ENCODE peak calls at places on chromosome 1, in seven cellular contexts. Y, F, D, V, I, J and S are unnamed samples.

GRCh38 chr1:158180741-158181576 is at the start of gene CD1D:
- DNase-seq in Y (no peak), F (no peak), D (peak), V (no peak), I (no peak), J (no peak), S (no peak)

GRCh38 chr1:26854953-26855352 is 8.0 kb upstream of the SFN start:
- DNase-seq in Y (no peak), F (no peak), D (no peak), V (no peak), I (no peak), J (no peak), S (no peak)

GRCh38 chr1:230728710-230729392 is 14.9 kb upstream of the AGT start:
- DNase-seq in Y (peak), F (no peak), D (peak), V (no peak), I (no peak), J (no peak), S (no peak)

GRCh38 chr1:7401814-7402547 is 369.1 kb upstream of the VAMP3 start:
- DNase-seq in Y (peak), F (peak), D (peak), V (peak), I (peak), J (no peak), S (peak)

GRCh38 chr1:240094043-240094722 is 2.5 kb downstream of the FMN2 start:
- DNase-seq in Y (no peak), F (no peak), D (no peak), V (no peak), I (peak), J (no peak), S (no peak)

GRCh38 chr1:201696217-201696761 is 132.7 kb upstream of the IPO9 start:
- DNase-seq in Y (no peak), F (no peak), D (no peak), V (no peak), I (peak), J (no peak), S (peak)

GRCh38 chr1:236030572-236030971 is 34.3 kb downstream of the NID1 start:
- DNase-seq in Y (no peak), F (no peak), D (no peak), V (no peak), I (no peak), J (no peak), S (no peak)

GRCh38 chr1:117809764-117810163 is 119.7 kb downstream of the GDAP2 start:
- DNase-seq in Y (no peak), F (no peak), D (no peak), V (no peak), I (no peak), J (no peak), S (no peak)

GRCh38 chr1:18963968-18964367 is 7.5 kb upstream of the IFFO2 start:
- DNase-seq in Y (no peak), F (no peak), D (no peak), V (no peak), I (no peak), J (no peak), S (no peak)

GRCh38 chr1:36446261-36446660 is 4.0 kb downstream of the OSCP1 start:
- DNase-seq in Y (peak), F (no peak), D (peak), V (no peak), I (peak), J (no peak), S (no peak)

GRCh38 chr1:210646258-210646616 is 317.5 kb downstream of the HHAT start:
- DNase-seq in Y (no peak), F (no peak), D (no peak), V (no peak), I (no peak), J (no peak), S (no peak)

GRCh38 chr1:150365945-150366344 is 2.0 kb downstream of the RPRD2 start:
- DNase-seq in Y (no peak), F (no peak), D (no peak), V (no peak), I (peak), J (no peak), S (no peak)

GRCh38 chr1:208599063-208599462 is 354.9 kb upstream of the PLXNA2 start:
- DNase-seq in Y (no peak), F (no peak), D (no peak), V (no peak), I (no peak), J (no peak), S (no peak)

GRCh38 chr1:8394456-8395321 is 76.8 kb downstream of the SLC45A1 start:
- DNase-seq in Y (no peak), F (no peak), D (no peak), V (no peak), I (no peak), J (no peak), S (peak)

GRCh38 chr1:103416681-103417318 is 108.7 kb upstream of the RNPC3 start:
- DNase-seq in Y (no peak), F (no peak), D (peak), V (no peak), I (no peak), J (no peak), S (no peak)

GRCh38 chr1:88736633-88737248 is 52.7 kb downstream of the PKN2 start:
- DNase-seq in Y (peak), F (peak), D (peak), V (peak), I (no peak), J (no peak), S (no peak)

GRCh38 chr1:229514578-229515275 is 6.6 kb upstream of the NUP133 start:
- DNase-seq in Y (peak), F (peak), D (peak), V (peak), I (peak), J (no peak), S (peak)

GRCh38 chr1:240242601-240243144 is 151.0 kb downstream of the FMN2 start:
- DNase-seq in Y (no peak), F (no peak), D (no peak), V (no peak), I (peak), J (no peak), S (no peak)

GRCh38 chr1:184567648-184568047 is 180.8 kb downstream of the C1orf21 start:
- DNase-seq in Y (no peak), F (no peak), D (no peak), V (no peak), I (no peak), J (no peak), S (no peak)

GRCh38 chr1:53180226-53180625 is 16.4 kb upstream of the CPT2 start:
- DNase-seq in Y (no peak), F (no peak), D (no peak), V (no peak), I (no peak), J (no peak), S (no peak)

GRCh38 chr1:160465123-160465522 is 57.9 kb downstream of the SLAMF6 start:
- DNase-seq in Y (no peak), F (no peak), D (no peak), V (no peak), I (no peak), J (no peak), S (no peak)

GRCh38 chr1:117523111-117523510 is 82.7 kb upstream of the TENT5C start:
- DNase-seq in Y (no peak), F (no peak), D (no peak), V (no peak), I (no peak), J (no peak), S (no peak)

GRCh38 chr1:227762231-227762911 is 27.1 kb downstream of the SNAP47 start:
- DNase-seq in Y (peak), F (peak), D (peak), V (peak), I (peak), J (no peak), S (no peak)

GRCh38 chr1:241555526-241555925 is 23.3 kb downstream of the KMO start:
- DNase-seq in Y (no peak), F (no peak), D (no peak), V (no peak), I (no peak), J (no peak), S (no peak)

GRCh38 chr1:94236630-94237290 is 624 bp downstream of the ARHGAP29 start:
- DNase-seq in Y (no peak), F (no peak), D (peak), V (no peak), I (no peak), J (no peak), S (no peak)

GRCh38 chr1:70866522-70867256 is 180.9 kb downstream of the PTGER3 start:
- DNase-seq in Y (no peak), F (no peak), D (no peak), V (no peak), I (no peak), J (no peak), S (no peak)

GRCh38 chr1:169899519-169900217 is 6.0 kb upstream of the SCYL3 start:
- DNase-seq in Y (no peak), F (no peak), D (no peak), V (peak), I (no peak), J (no peak), S (no peak)

GRCh38 chr1:207810173-207810572 is 58.3 kb downstream of the CD46 start:
- DNase-seq in Y (no peak), F (no peak), D (no peak), V (no peak), I (no peak), J (no peak), S (no peak)

GRCh38 chr1:155044812-155045690 is 6.1 kb upstream of the ADAM15 start:
- DNase-seq in Y (peak), F (peak), D (peak), V (no peak), I (peak), J (no peak), S (peak)

GRCh38 chr1:60699304-60699703 is 383.1 kb upstream of the NFIA start:
- DNase-seq in Y (no peak), F (no peak), D (no peak), V (no peak), I (no peak), J (no peak), S (no peak)

GRCh38 chr1:48160486-48161132 is 61.9 kb upstream of the SLC5A9 start:
- DNase-seq in Y (no peak), F (no peak), D (no peak), V (no peak), I (no peak), J (no peak), S (no peak)

GRCh38 chr1:40717960-40718359 is 26.5 kb downstream of the NFYC start:
- DNase-seq in Y (no peak), F (no peak), D (no peak), V (no peak), I (no peak), J (no peak), S (no peak)

GRCh38 chr1:111769517-111770146 is 13.9 kb downstream of the DDX20 start:
- DNase-seq in Y (peak), F (peak), D (peak), V (peak), I (peak), J (peak), S (peak)

GRCh38 chr1:87473203-87473661 is 144.6 kb downstream of the LMO4 start:
- DNase-seq in Y (no peak), F (no peak), D (peak), V (no peak), I (no peak), J (no peak), S (peak)
- TF ChIP-seq REST in Y (no peak), F (no peak), D (no peak), V (no peak), I (no peak), J (no peak), S (no peak)

GRCh38 chr1:203128691-203129500 is 1.4 kb downstream of the ADORA1 start:
- DNase-seq in Y (no peak), F (no peak), D (no peak), V (no peak), I (no peak), J (no peak), S (no peak)
- H3K27ac ChIP-seq in Y (no peak), F (peak), D (no peak), V (no peak), I (peak), J (no peak), S (peak)

DNA sequence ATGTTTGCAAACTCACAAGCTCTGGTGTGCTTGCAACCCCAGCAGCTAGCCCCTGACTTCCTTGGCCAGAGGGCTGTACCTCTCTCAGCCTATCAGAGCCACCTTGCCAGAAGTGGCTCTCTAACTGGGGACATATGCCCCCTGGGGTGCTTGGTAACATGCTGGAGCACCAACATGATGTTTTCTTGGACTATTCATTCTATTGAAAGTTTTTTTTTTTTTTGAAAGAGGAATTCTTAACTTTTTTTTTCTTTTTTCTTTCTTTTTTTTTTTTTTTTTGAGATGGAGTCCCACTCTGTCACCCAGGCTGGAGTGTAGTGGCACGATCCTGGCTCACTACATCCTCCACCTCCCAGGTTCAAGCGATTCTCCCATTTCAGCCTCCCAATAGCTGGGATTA is 14.7 kb upstream of the CAPN8 start:
- DNase-seq in Y (no peak), F (no peak), D (no peak), V (no peak), I (no peak), J (no peak), S (no peak)
- TF ChIP-seq CTCF in Y (no peak), F (no peak), D (no peak), V (no peak), I (no peak), J (no peak), S (no peak)

DNA sequence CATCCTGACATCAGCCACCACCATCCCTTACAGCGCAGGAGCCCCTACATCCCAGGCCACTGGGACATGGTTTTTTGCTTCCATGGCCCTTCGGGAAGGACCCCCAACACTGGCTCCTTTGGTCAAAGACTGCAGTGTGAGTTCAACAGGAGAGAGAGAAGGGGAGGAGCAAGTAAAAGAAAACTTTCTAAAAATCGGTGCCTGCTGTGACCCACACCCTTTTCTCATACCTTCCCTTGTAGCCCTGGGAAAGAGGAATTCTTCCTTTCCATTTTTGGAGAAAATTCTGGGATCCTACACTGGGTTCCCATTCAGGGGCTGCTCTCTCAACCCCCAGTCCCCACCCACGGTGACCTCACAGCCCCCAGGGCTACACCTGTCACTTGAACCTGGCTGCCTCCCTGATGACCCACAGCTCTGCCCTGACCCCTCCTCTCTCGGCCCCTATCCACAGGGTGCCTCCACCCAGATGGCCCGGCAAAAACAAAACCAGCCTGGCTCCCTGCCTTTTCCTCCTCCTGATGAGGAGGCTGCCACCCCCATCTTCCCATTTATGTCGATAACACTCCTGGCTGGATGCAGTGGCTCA is 7.6 kb downstream of the PADI4 start:
- DNase-seq in Y (no peak), F (no peak), D (peak), V (no peak), I (no peak), J (no peak), S (no peak)
- TF ChIP-seq REST in Y (no peak), F (no peak), D (no peak), V (no peak), I (no peak), J (no peak), S (no peak)

GRCh38 chr1:85629532-85629920 is 49.0 kb downstream of the CCN1 start:
- DNase-seq in Y (peak), F (peak), D (no peak), V (no peak), I (no peak), J (no peak), S (peak)
- H3K27ac ChIP-seq in Y (peak), F (peak), D (peak), V (peak), I (peak), J (no peak), S (peak)

GRCh38 chr1:55868026-55868425 is 652.9 kb upstream of the USP24 start:
- DNase-seq in Y (peak), F (no peak), D (peak), V (no peak), I (no peak), J (no peak), S (no peak)
- TF ChIP-seq CTCF in Y (peak), F (no peak), D (peak), V (no peak), I (no peak), J (no peak), S (no peak)

GRCh38 chr1:9767964-9768668 is 55.6 kb downstream of the CLSTN1 start:
- DNase-seq in Y (no peak), F (no peak), D (peak), V (peak), I (peak), J (no peak), S (no peak)

GRCh38 chr1:9768983-9769382 is 54.8 kb downstream of the CLSTN1 start:
- DNase-seq in Y (no peak), F (no peak), D (no peak), V (no peak), I (no peak), J (no peak), S (no peak)

GRCh38 chr1:9763914-9764313 is 59.9 kb downstream of the CLSTN1 start:
- DNase-seq in Y (no peak), F (no peak), D (no peak), V (no peak), I (no peak), J (no peak), S (no peak)

GRCh38 chr1:9770276-9770675 is 53.5 kb downstream of the CLSTN1 start:
- DNase-seq in Y (no peak), F (no peak), D (no peak), V (no peak), I (no peak), J (no peak), S (no peak)

GRCh38 chr1:9766759-9767442 is 56.9 kb downstream of the CLSTN1 start:
- DNase-seq in Y (no peak), F (peak), D (no peak), V (peak), I (no peak), J (no peak), S (peak)
- TF ChIP-seq REST in Y (no peak), F (no peak), D (no peak), V (no peak), I (no peak), J (no peak), S (no peak)

DNA sequence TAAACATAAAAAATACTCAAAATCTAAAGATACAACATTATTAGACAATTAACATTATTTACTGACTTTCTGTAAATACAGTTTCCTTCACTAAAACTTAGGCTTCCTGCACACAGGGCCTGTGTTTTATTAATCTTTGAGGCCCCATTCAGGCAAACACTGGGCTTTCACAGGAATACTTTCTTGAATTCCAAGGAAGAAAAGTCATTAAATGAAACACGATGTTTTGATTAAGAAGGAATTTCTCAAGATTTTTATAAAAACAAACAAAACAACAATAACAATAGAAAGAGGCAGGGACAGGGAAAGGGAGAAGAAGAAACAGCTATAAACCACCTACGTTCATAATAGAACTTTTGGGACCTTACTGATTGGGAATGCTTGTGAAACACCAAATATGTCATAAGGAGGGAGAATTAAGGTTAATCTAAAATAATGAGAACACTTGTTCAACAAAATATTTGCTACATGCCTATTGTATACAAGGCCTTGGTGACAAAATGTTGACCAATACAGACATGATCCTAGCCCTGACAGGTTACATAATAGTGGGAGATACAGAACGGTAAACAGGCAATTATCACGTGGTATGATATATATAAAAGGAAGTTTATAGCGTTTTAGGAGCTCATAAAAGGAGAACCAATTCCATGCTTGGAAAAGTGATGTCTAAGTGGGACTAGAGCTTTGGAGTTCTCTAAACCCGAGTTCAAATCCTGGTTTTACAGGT is 3.6 kb downstream of the DDAH1 start:
- DNase-seq in Y (no peak), F (no peak), D (no peak), V (no peak), I (no peak), J (no peak), S (no peak)
- H3K27ac ChIP-seq in Y (peak), F (no peak), D (no peak), V (no peak), I (peak), J (no peak), S (peak)

GRCh38 chr1:42992043-42992697 is 33.5 kb upstream of the SLC2A1 start:
- DNase-seq in Y (no peak), F (no peak), D (no peak), V (no peak), I (no peak), J (no peak), S (no peak)
- TF ChIP-seq CTCF in Y (no peak), F (no peak), D (no peak), V (no peak), I (no peak), J (no peak), S (no peak)